ENCODE peak calls at places on chromosomes 7 and 10, in eight cellular contexts. X is effector memory CD4-positive, alpha-beta T cell; E is body of pancreas; N is PC-9; S is gastrocnemius medialis; M is OCI-LY7; A is adrenal gland; J is upper lobe of right lung. Y is an unnamed sample. For H3K4me1, the result is how much of the 10 kb centered on the place peaks cover.

GRCh38 chr10:110387983-110388681 is 83.4 kb upstream of the SMNDC1 start:
- DNase-seq in M (peak), A (no peak), E (no peak), N (no peak), J (no peak), S (no peak), X (no peak), Y (peak)

GRCh38 chr10:13382759-13383753 is 35.0 kb upstream of the SEPHS1 start:
- DNase-seq in X (no peak), J (peak), E (peak), S (no peak), M (no peak), A (no peak), N (no peak), Y (no peak)

GRCh38 chr7:51789494-51789893 is 472.9 kb upstream of the COBL start:
- DNase-seq in N (no peak), A (no peak), J (no peak), M (no peak), X (no peak), E (no peak), S (no peak), Y (no peak)

GRCh38 chr7:67210567-67210966 is 213.9 kb downstream of the TYW1 start:
- DNase-seq in E (no peak), A (no peak), N (no peak), S (no peak), M (no peak), X (no peak), J (no peak), Y (no peak)

GRCh38 chr10:20228748-20229147 is 412.5 kb downstream of the PLXDC2 start:
- DNase-seq in S (no peak), E (no peak), N (no peak), A (no peak), M (no peak), X (no peak), J (no peak), Y (no peak)

GRCh38 chr10:89281606-89282395 is 20.0 kb upstream of the IFIT2 start:
- DNase-seq in A (no peak), X (no peak), S (no peak), J (no peak), N (no peak), M (no peak), E (no peak), Y (no peak)

GRCh38 chr7:129008645-129009414 is 46.1 kb downstream of the TNPO3 start:
- DNase-seq in S (no peak), J (no peak), N (no peak), A (no peak), M (peak), E (no peak), X (no peak), Y (no peak)

GRCh38 chr7:76377186-76377918 is 18.6 kb upstream of the YWHAG start:
- DNase-seq in E (no peak), S (no peak), M (no peak), A (peak), J (no peak), N (no peak), X (no peak), Y (no peak)

GRCh38 chr10:71799785-71800453 is 26.6 kb upstream of the VSIR start:
- DNase-seq in X (no peak), A (no peak), N (no peak), J (no peak), S (no peak), E (peak), M (no peak), Y (no peak)

GRCh38 chr10:76337641-76338040 is 906.2 kb downstream of the LRMDA start:
- DNase-seq in N (no peak), J (no peak), M (no peak), X (no peak), E (no peak), A (no peak), S (no peak), Y (no peak)

GRCh38 chr10:37734971-37735370 is 122.4 kb downstream of the ZNF248 start:
- DNase-seq in N (peak), X (no peak), S (no peak), A (peak), J (no peak), E (no peak), M (no peak), Y (no peak)

GRCh38 chr7:486216-486743 is 33.4 kb downstream of the PDGFA start:
- DNase-seq in X (no peak), E (no peak), M (no peak), J (peak), S (no peak), N (no peak), A (no peak), Y (no peak)

GRCh38 chr7:64871761-64872160 is 31.3 kb upstream of the ZNF273 start:
- DNase-seq in S (no peak), M (no peak), E (no peak), J (no peak), X (no peak), N (no peak), A (no peak), Y (no peak)

GRCh38 chr10:97230146-97230545 is 44.4 kb upstream of the SLIT1 start:
- DNase-seq in M (no peak), J (no peak), X (no peak), A (no peak), S (no peak), N (no peak), E (no peak), Y (no peak)

GRCh38 chr10:31129261-31129660 is 97.6 kb upstream of the ZNF438 start:
- DNase-seq in N (no peak), E (peak), A (peak), M (no peak), X (no peak), J (no peak), S (no peak), Y (no peak)

GRCh38 chr7:15199482-15199881 is 296.9 kb upstream of the DGKB start:
- DNase-seq in X (no peak), J (no peak), S (no peak), E (no peak), N (no peak), A (no peak), M (no peak), Y (no peak)

GRCh38 chr10:133315847-133316246 is 7.1 kb downstream of the ZNF511 start:
- DNase-seq in S (no peak), J (no peak), M (peak), X (no peak), A (no peak), N (no peak), E (no peak), Y (no peak)

GRCh38 chr7:42237162-42237821 is at the start of gene GLI3:
- DNase-seq in M (no peak), N (no peak), A (peak), J (peak), E (peak), X (no peak), S (peak), Y (no peak)

GRCh38 chr10:122222638-122223037 is 48.5 kb upstream of the BTBD16 start:
- DNase-seq in E (no peak), J (no peak), X (no peak), M (no peak), A (no peak), N (no peak), S (no peak), Y (no peak)

GRCh38 chr7:134784251-134785049 is 5.0 kb downstream of the CALD1 start:
- DNase-seq in J (no peak), N (no peak), M (no peak), E (no peak), X (no peak), A (peak), S (no peak), Y (no peak)

GRCh38 chr10:21055339-21056135 is 158.4 kb upstream of the NEBL start:
- DNase-seq in A (no peak), E (no peak), S (no peak), J (no peak), X (no peak), M (no peak), N (no peak), Y (no peak)

GRCh38 chr7:142459557-142459963 is 201.7 kb upstream of the PRSS58 start:
- DNase-seq in S (no peak), J (no peak), X (no peak), A (peak), N (peak), E (peak), M (peak), Y (peak)

GRCh38 chr7:158783595-158783994 is 45.7 kb downstream of the ESYT2 start:
- DNase-seq in M (no peak), S (peak), J (no peak), N (peak), X (no peak), E (no peak), A (no peak), Y (no peak)

GRCh38 chr7:157228864-157229422 is 90.2 kb downstream of the UBE3C start:
- DNase-seq in J (no peak), E (no peak), X (no peak), S (no peak), A (peak), N (no peak), M (peak), Y (peak)

GRCh38 chr10:51010977-51011376 is 63.3 kb upstream of the PRKG1 start:
- DNase-seq in M (peak), E (peak), J (no peak), N (no peak), X (no peak), S (no peak), A (peak), Y (peak)

GRCh38 chr7:93115796-93116195 is 2.0 kb downstream of the SAMD9 start:
- DNase-seq in S (no peak), E (no peak), X (no peak), N (peak), A (no peak), M (no peak), J (no peak), Y (no peak)

GRCh38 chr7:25762511-25763119 is 389.4 kb upstream of the NFE2L3 start:
- DNase-seq in A (no peak), X (no peak), N (no peak), S (no peak), J (no peak), M (no peak), E (no peak), Y (no peak)

GRCh38 chr7:82534687-82535086 is 91.1 kb upstream of the CACNA2D1 start:
- DNase-seq in M (no peak), X (no peak), A (peak), S (no peak), E (peak), N (peak), J (no peak), Y (no peak)

GRCh38 chr7:90412458-90413184 is 9.4 kb downstream of the CLDN12 start:
- DNase-seq in J (peak), S (peak), A (peak), E (peak), N (no peak), X (no peak), M (peak), Y (no peak)

GRCh38 chr7:76296743-76297740 is 5.4 kb upstream of the HSPB1 start:
- DNase-seq in A (peak), X (no peak), M (no peak), E (peak), J (peak), S (peak), N (peak), Y (no peak)

GRCh38 chr10:65470986-65471385 is 1454.8 kb upstream of the LRRTM3 start:
- DNase-seq in N (no peak), X (no peak), M (no peak), E (no peak), S (no peak), J (no peak), A (no peak), Y (no peak)

GRCh38 chr10:129389194-129389593 is 77.8 kb upstream of the MGMT start:
- DNase-seq in M (no peak), E (no peak), N (no peak), S (no peak), J (peak), A (no peak), X (no peak), Y (no peak)

GRCh38 chr7:78179827-78180226 is 381.3 kb downstream of the PHTF2 start:
- DNase-seq in S (no peak), A (no peak), J (no peak), E (no peak), X (no peak), N (no peak), M (no peak), Y (no peak)

DNA sequence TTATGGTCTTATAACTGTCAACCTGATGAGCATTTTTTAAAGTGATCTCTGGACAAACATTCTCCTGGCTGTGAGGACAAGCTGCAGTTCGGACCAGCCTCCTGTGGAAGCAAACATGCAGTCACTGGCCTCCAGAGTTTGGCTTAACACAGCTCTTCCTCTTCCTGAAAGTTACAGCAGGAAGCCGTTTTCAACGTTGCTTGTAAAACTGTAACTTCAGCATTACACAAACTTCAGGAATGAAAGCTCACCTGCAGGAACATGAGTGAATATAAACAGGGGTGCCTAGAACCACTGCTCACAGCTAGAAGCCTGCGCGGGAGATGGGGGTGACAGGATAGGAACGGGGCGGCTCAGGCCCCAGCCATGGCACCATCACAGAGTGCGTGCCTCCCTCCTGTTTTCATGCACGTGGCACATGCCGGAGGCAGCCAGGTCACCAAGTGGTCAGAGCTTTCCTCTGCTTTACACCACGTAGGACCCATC is 292.9 kb upstream of the PITRM1 start:
- DNase-seq in X (no peak), M (no peak), N (no peak), A (no peak), J (no peak), S (no peak), E (no peak), Y (no peak)
- H3K4me1 ChIP-seq in X (under half), M (under half), N (half or more), A (under half), J (under half), S (under half), E (under half), Y (under half)

GRCh38 chr7:47552631-47553030 is 29.3 kb downstream of the TNS3 start:
- DNase-seq in S (no peak), A (peak), E (no peak), X (no peak), J (no peak), M (no peak), N (no peak), Y (no peak)
- H3K4me1 ChIP-seq in S (under half), A (under half), E (under half), X (under half), J (under half), M (under half), N (under half), Y (under half)

DNA sequence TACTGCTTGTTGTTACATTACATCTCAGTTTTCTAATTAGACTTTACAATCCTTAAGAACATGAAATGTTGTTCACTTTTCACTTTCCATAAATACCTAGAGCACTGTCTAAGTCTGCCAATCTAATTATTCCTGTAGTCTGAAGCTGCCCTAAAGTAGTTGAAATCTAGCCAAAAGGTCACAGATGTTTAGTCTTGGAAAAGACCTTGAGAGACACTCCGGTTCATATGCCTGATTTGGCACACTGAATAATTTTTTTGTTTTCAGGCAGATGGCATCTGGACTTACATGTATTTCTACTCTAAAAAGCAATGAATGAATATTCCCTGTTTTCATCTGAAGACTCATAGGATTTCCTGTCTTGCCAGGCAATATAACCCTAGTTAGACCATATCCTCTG is 359.1 kb downstream of the ANKRD7 start:
- DNase-seq in A (no peak), J (no peak), S (no peak), E (no peak), X (no peak), M (no peak), N (no peak), Y (no peak)
- H3K4me1 ChIP-seq in A (under half), J (under half), S (under half), E (under half), X (under half), M (under half), N (under half), Y (under half)

DNA sequence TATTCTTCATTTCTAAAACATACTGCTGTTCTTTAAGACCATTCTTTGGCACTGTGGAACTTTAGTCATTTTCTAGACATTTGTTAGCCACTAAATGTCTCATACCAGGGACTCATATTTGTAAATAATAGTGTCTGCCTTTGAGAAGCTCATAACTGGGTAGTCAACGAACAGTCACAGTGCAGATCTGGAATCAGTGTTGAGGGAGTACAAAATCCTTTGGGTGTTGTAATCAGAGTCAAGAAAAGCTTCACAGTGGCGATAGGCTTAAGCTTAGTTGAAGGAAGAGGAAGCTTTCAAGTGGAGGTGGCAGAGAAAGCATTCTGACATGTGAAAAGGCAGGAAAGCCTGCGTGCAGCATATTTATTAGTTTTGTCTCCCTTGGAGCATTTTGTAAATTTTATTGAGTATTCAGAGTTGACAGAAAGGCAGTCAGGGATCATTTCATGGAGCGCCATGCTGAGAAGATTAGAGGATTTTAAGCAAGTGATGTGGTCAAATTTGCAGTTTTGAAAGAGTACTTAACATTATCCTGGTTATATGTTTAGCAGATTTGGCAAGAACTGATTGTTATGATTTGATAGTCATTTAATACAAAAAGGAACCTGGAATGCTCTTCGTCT is 104.9 kb downstream of the ADK start:
- DNase-seq in A (no peak), N (no peak), E (no peak), J (no peak), S (no peak), M (no peak), X (no peak), Y (no peak)
- H3K4me1 ChIP-seq in A (under half), N (under half), E (under half), J (under half), S (under half), M (under half), X (under half), Y (under half)

GRCh38 chr10:517236-517635 is 172.2 kb downstream of the DIP2C start:
- DNase-seq in N (no peak), X (no peak), S (no peak), E (no peak), A (no peak), J (no peak), M (no peak), Y (no peak)
- H3K4me1 ChIP-seq in N (under half), X (under half), S (under half), E (under half), A (under half), J (under half), M (half or more), Y (under half)

DNA sequence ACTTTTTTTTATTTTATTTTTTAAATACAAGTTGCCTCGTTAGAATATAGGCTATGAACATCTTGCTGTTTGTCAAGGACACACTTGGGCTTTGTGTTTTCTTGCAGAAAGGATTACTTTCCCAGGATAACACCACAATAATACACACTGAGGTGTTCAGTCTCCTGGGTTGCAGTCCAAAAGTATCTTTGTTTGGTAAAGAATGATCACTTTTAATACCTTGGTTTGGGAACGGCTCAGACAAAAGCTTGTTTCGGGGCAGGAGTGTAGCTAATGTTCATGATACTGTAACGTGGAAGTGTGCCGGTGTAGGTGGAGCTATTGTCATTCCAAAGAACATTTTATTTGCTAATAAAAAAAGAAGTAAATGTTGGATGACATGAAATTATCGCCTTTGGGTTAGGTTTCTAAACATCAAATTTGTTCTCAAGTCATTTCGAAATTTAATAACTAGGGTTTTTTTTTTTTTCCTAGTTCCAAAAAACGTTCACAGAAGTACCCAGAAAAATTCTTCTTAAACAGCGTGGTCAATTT is 1.2 kb downstream of the EIF4H start:
- DNase-seq in E (no peak), J (no peak), N (no peak), X (no peak), S (no peak), M (no peak), A (no peak), Y (no peak)
- H3K4me1 ChIP-seq in E (half or more), J (half or more), N (under half), X (under half), S (half or more), M (half or more), A (half or more), Y (half or more)

Y was measured in CD4-positive, alpha-beta memory T cell.